ENCODE peak calls at places on chromosomes 5 and 9, in five cellular contexts. One of them, this sample, is unnamed.

GRCh38 chr9:93061260-93061751 is 2.8 kb downstream of the SUSD3 start:
- DNase-seq in GM10248: no peak
- DNase-seq in HFFc6: no peak
- DNase-seq in lower lobe of right lung: no peak
- DNase-seq in BJ: no peak
- DNase-seq in this sample: no peak

GRCh38 chr9:136412912-136413420 is 2.5 kb downstream of the PMPCA start:
- DNase-seq in GM10248: no peak
- DNase-seq in HFFc6: no peak
- DNase-seq in lower lobe of right lung: no peak
- DNase-seq in BJ: no peak
- DNase-seq in this sample: no peak

GRCh38 chr9:137504432-137504777 is 45.3 kb upstream of the NSMF start:
- DNase-seq in GM10248: no peak
- DNase-seq in HFFc6: no peak
- DNase-seq in lower lobe of right lung: no peak
- DNase-seq in BJ: no peak
- DNase-seq in this sample: no peak

GRCh38 chr5:31095796-31096195 is 97.7 kb upstream of the CDH6 start:
- DNase-seq in GM10248: no peak
- DNase-seq in HFFc6: no peak
- DNase-seq in lower lobe of right lung: no peak
- DNase-seq in BJ: peak
- DNase-seq in this sample: no peak

GRCh38 chr9:89592963-89593775 is 11.6 kb upstream of the GADD45G start:
- DNase-seq in GM10248: no peak
- DNase-seq in HFFc6: peak
- DNase-seq in lower lobe of right lung: no peak
- DNase-seq in BJ: no peak
- DNase-seq in this sample: no peak

GRCh38 chr9:130382086-130382485 is 62.7 kb upstream of the ASS1 start:
- DNase-seq in GM10248: no peak
- DNase-seq in HFFc6: no peak
- DNase-seq in lower lobe of right lung: no peak
- DNase-seq in BJ: no peak
- DNase-seq in this sample: no peak

GRCh38 chr5:107546685-107547084 is 124.1 kb downstream of the EFNA5 start:
- DNase-seq in GM10248: no peak
- DNase-seq in HFFc6: no peak
- DNase-seq in lower lobe of right lung: no peak
- DNase-seq in BJ: no peak
- DNase-seq in this sample: no peak

GRCh38 chr5:31911291-31912265 is 262.5 kb downstream of the GOLPH3 start:
- DNase-seq in GM10248: no peak
- DNase-seq in HFFc6: no peak
- DNase-seq in lower lobe of right lung: no peak
- DNase-seq in BJ: no peak
- DNase-seq in this sample: no peak

GRCh38 chr5:141419074-141419880 is 1.6 kb upstream of the PCDHGA11 start:
- DNase-seq in GM10248: no peak
- DNase-seq in HFFc6: no peak
- DNase-seq in lower lobe of right lung: no peak
- DNase-seq in BJ: no peak
- DNase-seq in this sample: no peak

GRCh38 chr9:133477461-133477860 is 1.4 kb downstream of the SLC2A6 start:
- DNase-seq in GM10248: no peak
- DNase-seq in HFFc6: no peak
- DNase-seq in lower lobe of right lung: no peak
- DNase-seq in BJ: no peak
- DNase-seq in this sample: no peak

GRCh38 chr9:115373000-115373709 is 255.2 kb upstream of the TNC start:
- DNase-seq in GM10248: peak
- DNase-seq in HFFc6: peak
- DNase-seq in lower lobe of right lung: no peak
- DNase-seq in BJ: peak
- DNase-seq in this sample: no peak

GRCh38 chr5:21452429-21452828 is 1400.7 kb downstream of the CDH12 start:
- DNase-seq in GM10248: no peak
- DNase-seq in HFFc6: no peak
- DNase-seq in lower lobe of right lung: no peak
- DNase-seq in BJ: no peak
- DNase-seq in this sample: no peak

GRCh38 chr5:171606414-171607024 is 179.1 kb upstream of the SMIM23 start:
- DNase-seq in GM10248: no peak
- DNase-seq in HFFc6: no peak
- DNase-seq in lower lobe of right lung: no peak
- DNase-seq in BJ: no peak
- DNase-seq in this sample: no peak

GRCh38 chr9:109035684-109036423 is 22.6 kb upstream of the CTNNAL1 start:
- DNase-seq in GM10248: no peak
- DNase-seq in HFFc6: peak
- DNase-seq in lower lobe of right lung: no peak
- DNase-seq in BJ: peak
- DNase-seq in this sample: no peak